ENCODE peak calls at places on chromosomes 5 and 9, in six cellular contexts. One of them, this sample, is unnamed.

GRCh38 chr5:104049752-104050151 is 487.2 kb upstream of the NUDT12 start:
- DNase-seq in right atrium auricular region: peak
- DNase-seq in cardiac fibroblast: no peak
- DNase-seq in foreskin fibroblast: no peak
- DNase-seq in stomach: no peak
- DNase-seq in left ventricle myocardium inferior: no peak
- DNase-seq in this sample: no peak

GRCh38 chr5:158489207-158489532 is 610.5 kb downstream of the EBF1 start:
- DNase-seq in foreskin fibroblast: no peak
- DNase-seq in cardiac fibroblast: no peak
- DNase-seq in left ventricle myocardium inferior: no peak
- DNase-seq in right atrium auricular region: no peak
- DNase-seq in stomach: no peak
- DNase-seq in this sample: no peak

GRCh38 chr9:3954950-3955670 is 344.8 kb downstream of the GLIS3 start:
- DNase-seq in cardiac fibroblast: peak
- DNase-seq in right atrium auricular region: no peak
- DNase-seq in foreskin fibroblast: peak
- DNase-seq in left ventricle myocardium inferior: no peak
- DNase-seq in stomach: no peak
- DNase-seq in this sample: no peak

GRCh38 chr5:141866111-141866510 is 12.1 kb downstream of the PCDH1 start:
- DNase-seq in cardiac fibroblast: no peak
- DNase-seq in left ventricle myocardium inferior: no peak
- DNase-seq in foreskin fibroblast: no peak
- DNase-seq in right atrium auricular region: no peak
- DNase-seq in stomach: peak
- DNase-seq in this sample: no peak

GRCh38 chr5:121009058-121009457 is 545.0 kb downstream of the PRR16 start:
- DNase-seq in left ventricle myocardium inferior: no peak
- DNase-seq in foreskin fibroblast: no peak
- DNase-seq in stomach: no peak
- DNase-seq in right atrium auricular region: no peak
- DNase-seq in cardiac fibroblast: no peak
- DNase-seq in this sample: no peak

GRCh38 chr9:137316012-137316981 is 14.2 kb upstream of the NRARP start:
- DNase-seq in stomach: peak
- DNase-seq in cardiac fibroblast: peak
- DNase-seq in foreskin fibroblast: no peak
- DNase-seq in right atrium auricular region: no peak
- DNase-seq in left ventricle myocardium inferior: peak
- DNase-seq in this sample: peak

GRCh38 chr5:83368317-83368716 is 103.2 kb upstream of the VCAN start:
- DNase-seq in right atrium auricular region: no peak
- DNase-seq in foreskin fibroblast: peak
- DNase-seq in cardiac fibroblast: peak
- DNase-seq in left ventricle myocardium inferior: no peak
- DNase-seq in stomach: no peak
- DNase-seq in this sample: no peak

GRCh38 chr5:161847896-161848510 is at the start of gene GABRA1:
- DNase-seq in right atrium auricular region: no peak
- DNase-seq in stomach: no peak
- DNase-seq in left ventricle myocardium inferior: no peak
- DNase-seq in cardiac fibroblast: peak
- DNase-seq in foreskin fibroblast: no peak
- DNase-seq in this sample: no peak

GRCh38 chr5:66958984-66959641 is 237.5 kb downstream of the CD180 start:
- DNase-seq in left ventricle myocardium inferior: peak
- DNase-seq in cardiac fibroblast: peak
- DNase-seq in stomach: no peak
- DNase-seq in foreskin fibroblast: peak
- DNase-seq in right atrium auricular region: no peak
- DNase-seq in this sample: no peak

GRCh38 chr9:1604942-1605560 is 410.1 kb upstream of the SMARCA2 start:
- DNase-seq in stomach: no peak
- DNase-seq in left ventricle myocardium inferior: no peak
- DNase-seq in cardiac fibroblast: peak
- DNase-seq in foreskin fibroblast: no peak
- DNase-seq in right atrium auricular region: no peak
- DNase-seq in this sample: no peak

GRCh38 chr5:102754499-102755424 is at the start of gene PAM:
- DNase-seq in stomach: peak
- DNase-seq in right atrium auricular region: peak
- DNase-seq in foreskin fibroblast: peak
- DNase-seq in cardiac fibroblast: peak
- DNase-seq in left ventricle myocardium inferior: peak
- DNase-seq in this sample: peak

GRCh38 chr5:97854871-97855762 is 672.1 kb upstream of the RIOK2 start:
- DNase-seq in right atrium auricular region: no peak
- DNase-seq in left ventricle myocardium inferior: no peak
- DNase-seq in cardiac fibroblast: peak
- DNase-seq in foreskin fibroblast: no peak
- DNase-seq in stomach: no peak
- DNase-seq in this sample: no peak

GRCh38 chr9:136261686-136262430 is 16.2 kb upstream of the QSOX2 start:
- DNase-seq in cardiac fibroblast: no peak
- DNase-seq in foreskin fibroblast: no peak
- DNase-seq in stomach: no peak
- DNase-seq in left ventricle myocardium inferior: no peak
- DNase-seq in right atrium auricular region: no peak
- DNase-seq in this sample: no peak

GRCh38 chr9:4762108-4762888 is 21.3 kb upstream of the AK3 start:
- DNase-seq in cardiac fibroblast: peak
- DNase-seq in right atrium auricular region: peak
- DNase-seq in left ventricle myocardium inferior: peak
- DNase-seq in foreskin fibroblast: peak
- DNase-seq in stomach: peak
- DNase-seq in this sample: peak

GRCh38 chr5:130337179-130337888 is 433.1 kb downstream of the CHSY3 start:
- DNase-seq in right atrium auricular region: no peak
- DNase-seq in foreskin fibroblast: peak
- DNase-seq in cardiac fibroblast: peak
- DNase-seq in stomach: no peak
- DNase-seq in left ventricle myocardium inferior: no peak
- DNase-seq in this sample: no peak

GRCh38 chr5:961002-961710 is 47.4 kb upstream of the NKD2 start:
- DNase-seq in cardiac fibroblast: no peak
- DNase-seq in stomach: no peak
- DNase-seq in left ventricle myocardium inferior: no peak
- DNase-seq in foreskin fibroblast: no peak
- DNase-seq in right atrium auricular region: peak
- DNase-seq in this sample: peak

GRCh38 chr5:15821506-15821905 is 321.5 kb downstream of the FBXL7 start:
- DNase-seq in foreskin fibroblast: peak
- DNase-seq in cardiac fibroblast: peak
- DNase-seq in stomach: no peak
- DNase-seq in right atrium auricular region: no peak
- DNase-seq in left ventricle myocardium inferior: no peak
- DNase-seq in this sample: no peak

GRCh38 chr5:82151622-82152021 is 126.5 kb downstream of the RPS23 start:
- DNase-seq in foreskin fibroblast: peak
- DNase-seq in left ventricle myocardium inferior: no peak
- DNase-seq in stomach: no peak
- DNase-seq in right atrium auricular region: no peak
- DNase-seq in cardiac fibroblast: no peak
- DNase-seq in this sample: no peak

GRCh38 chr5:149242339-149242738 is 29.3 kb upstream of the AFAP1L1 start:
- DNase-seq in foreskin fibroblast: no peak
- DNase-seq in right atrium auricular region: no peak
- DNase-seq in cardiac fibroblast: no peak
- DNase-seq in left ventricle myocardium inferior: no peak
- DNase-seq in stomach: no peak
- DNase-seq in this sample: no peak

GRCh38 chr5:149239917-149240316 is 31.7 kb upstream of the AFAP1L1 start:
- DNase-seq in right atrium auricular region: no peak
- DNase-seq in left ventricle myocardium inferior: no peak
- DNase-seq in cardiac fibroblast: no peak
- DNase-seq in stomach: no peak
- DNase-seq in foreskin fibroblast: no peak
- DNase-seq in this sample: no peak

GRCh38 chr5:149238540-149238939 is 33.1 kb upstream of the AFAP1L1 start:
- DNase-seq in stomach: no peak
- DNase-seq in foreskin fibroblast: no peak
- DNase-seq in left ventricle myocardium inferior: no peak
- DNase-seq in cardiac fibroblast: no peak
- DNase-seq in right atrium auricular region: no peak
- DNase-seq in this sample: no peak

GRCh38 chr5:149237662-149238061 is 34.0 kb upstream of the AFAP1L1 start:
- DNase-seq in cardiac fibroblast: no peak
- DNase-seq in right atrium auricular region: no peak
- DNase-seq in stomach: no peak
- DNase-seq in foreskin fibroblast: no peak
- DNase-seq in left ventricle myocardium inferior: no peak
- DNase-seq in this sample: no peak

DNA sequence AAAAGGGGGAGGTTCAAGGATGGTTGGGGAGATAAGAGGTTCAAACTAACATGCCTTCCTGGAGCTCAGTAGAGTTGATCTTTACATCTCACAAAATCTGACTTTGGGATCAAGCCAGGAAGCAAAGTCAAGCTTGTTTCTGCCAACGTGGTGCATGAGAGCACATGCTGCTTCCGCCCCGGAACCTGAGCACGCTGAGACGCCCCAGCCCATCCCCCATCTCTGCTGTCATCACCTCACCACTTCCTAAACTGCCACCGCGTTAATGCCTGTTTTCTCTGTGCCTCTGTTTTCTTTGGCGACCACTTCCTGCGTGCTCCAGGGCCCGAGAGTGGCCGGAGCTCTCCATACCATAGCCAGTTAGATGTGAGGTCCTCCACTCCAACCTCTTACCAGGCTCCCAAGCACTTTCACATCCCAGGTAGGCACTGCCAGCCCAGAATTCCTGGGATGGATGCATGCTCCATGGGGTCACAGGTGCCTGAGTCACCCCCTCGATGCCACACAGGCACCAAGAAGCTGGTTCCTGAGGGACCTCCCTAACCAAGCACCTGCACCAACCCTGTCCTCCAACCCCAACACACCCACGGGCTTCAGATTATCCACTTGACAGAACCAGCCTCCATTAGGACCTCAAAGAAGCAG is 31.2 kb upstream of the AFAP1L1 start:
- DNase-seq in stomach: peak
- DNase-seq in right atrium auricular region: no peak
- DNase-seq in left ventricle myocardium inferior: no peak
- DNase-seq in cardiac fibroblast: no peak
- DNase-seq in foreskin fibroblast: no peak
- DNase-seq in this sample: no peak
- H3K4me3 ChIP-seq in stomach: no peak
- H3K4me3 ChIP-seq in right atrium auricular region: no peak
- H3K4me3 ChIP-seq in left ventricle myocardium inferior: no peak
- H3K4me3 ChIP-seq in cardiac fibroblast: no peak
- H3K4me3 ChIP-seq in foreskin fibroblast: no peak
- H3K4me3 ChIP-seq in this sample: no peak

DNA sequence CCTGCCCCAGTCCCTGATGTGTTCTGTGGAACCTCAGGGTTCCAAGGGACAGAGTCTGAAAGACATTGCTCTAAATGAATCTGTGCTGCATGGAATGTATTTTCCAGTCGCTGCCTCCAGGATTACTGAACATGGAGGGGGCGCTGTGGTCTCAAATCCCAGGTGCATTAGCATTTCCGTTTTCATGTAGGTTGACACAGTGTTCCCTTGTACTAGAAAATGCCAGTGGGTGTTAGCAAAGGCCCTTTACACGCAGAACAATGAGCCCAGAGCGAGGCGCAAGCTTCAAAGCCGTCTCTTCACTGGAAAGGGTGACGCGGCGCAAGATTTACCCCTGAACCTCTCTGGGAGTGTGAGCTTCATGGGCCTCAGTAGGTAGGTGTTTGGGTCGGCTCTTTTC is 308.3 kb downstream of the SLIT3 start:
- DNase-seq in stomach: peak
- DNase-seq in cardiac fibroblast: no peak
- DNase-seq in foreskin fibroblast: no peak
- DNase-seq in right atrium auricular region: no peak
- DNase-seq in left ventricle myocardium inferior: no peak
- DNase-seq in this sample: no peak
- TF ChIP-seq CTCF in stomach: no peak
- TF ChIP-seq CTCF in cardiac fibroblast: no peak
- TF ChIP-seq CTCF in foreskin fibroblast: peak
- TF ChIP-seq CTCF in right atrium auricular region: peak
- TF ChIP-seq CTCF in left ventricle myocardium inferior: no peak
- TF ChIP-seq CTCF in this sample: no peak

GRCh38 chr9:34989056-34989945 is at the start of gene DNAJB5:
- DNase-seq in right atrium auricular region: peak
- DNase-seq in stomach: peak
- DNase-seq in cardiac fibroblast: peak
- DNase-seq in foreskin fibroblast: peak
- DNase-seq in left ventricle myocardium inferior: peak
- DNase-seq in this sample: peak

GRCh38 chr9:34985311-34985899 is 4.1 kb upstream of the DNAJB5 start:
- DNase-seq in foreskin fibroblast: peak
- DNase-seq in stomach: peak
- DNase-seq in right atrium auricular region: no peak
- DNase-seq in cardiac fibroblast: peak
- DNase-seq in left ventricle myocardium inferior: peak
- DNase-seq in this sample: peak

GRCh38 chr9:34988218-34989055 is 1.1 kb upstream of the DNAJB5 start:
- DNase-seq in left ventricle myocardium inferior: peak
- DNase-seq in stomach: no peak
- DNase-seq in foreskin fibroblast: no peak
- DNase-seq in right atrium auricular region: no peak
- DNase-seq in cardiac fibroblast: no peak
- DNase-seq in this sample: peak

GRCh38 chr9:34986541-34987047 is 3.0 kb upstream of the DNAJB5 start:
- DNase-seq in left ventricle myocardium inferior: peak
- DNase-seq in stomach: no peak
- DNase-seq in cardiac fibroblast: no peak
- DNase-seq in foreskin fibroblast: no peak
- DNase-seq in right atrium auricular region: no peak
- DNase-seq in this sample: peak

GRCh38 chr9:34987160-34988040 is 2.1 kb upstream of the DNAJB5 start:
- DNase-seq in cardiac fibroblast: no peak
- DNase-seq in left ventricle myocardium inferior: no peak
- DNase-seq in foreskin fibroblast: no peak
- DNase-seq in stomach: no peak
- DNase-seq in right atrium auricular region: no peak
- DNase-seq in this sample: peak
- H3K4me3 ChIP-seq in cardiac fibroblast: no peak
- H3K4me3 ChIP-seq in left ventricle myocardium inferior: no peak
- H3K4me3 ChIP-seq in foreskin fibroblast: no peak
- H3K4me3 ChIP-seq in stomach: no peak
- H3K4me3 ChIP-seq in right atrium auricular region: no peak
- H3K4me3 ChIP-seq in this sample: no peak

DNA sequence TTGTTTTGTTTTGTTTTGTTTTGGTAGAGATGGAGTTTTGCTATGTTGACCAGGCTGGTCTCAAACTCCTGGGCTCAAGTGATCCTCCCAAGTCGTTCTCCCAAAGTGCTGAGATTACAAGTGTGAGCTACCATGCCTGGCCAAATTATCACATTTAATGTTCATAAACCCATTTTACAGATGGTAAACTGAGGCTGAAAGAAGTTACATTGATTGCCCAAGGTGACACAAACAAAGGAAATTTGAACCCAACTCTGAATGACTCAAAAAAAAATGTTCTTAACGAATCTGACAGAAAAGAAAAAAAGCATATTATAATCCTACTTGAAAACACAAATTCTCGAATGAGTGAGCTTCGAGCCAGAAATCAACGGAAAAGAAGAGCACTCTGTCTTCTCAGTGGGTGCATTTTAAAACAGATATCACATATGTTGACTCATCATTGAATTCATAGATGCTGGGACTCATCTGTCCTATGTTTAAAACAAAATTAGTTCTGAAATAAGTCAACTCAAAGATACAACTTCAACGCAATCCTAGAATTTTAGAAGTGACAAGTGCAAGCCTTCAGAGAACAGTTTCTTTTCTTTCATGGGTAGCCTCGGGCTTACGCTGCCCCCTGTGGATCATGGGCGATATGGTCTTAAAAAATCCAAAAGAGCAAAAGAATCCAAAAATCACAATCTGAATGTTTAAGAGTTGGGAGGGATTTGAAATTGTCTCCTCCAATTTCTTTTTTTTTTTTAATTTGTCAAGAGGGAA is 28.4 kb downstream of the TIMD4 start:
- DNase-seq in cardiac fibroblast: no peak
- DNase-seq in left ventricle myocardium inferior: no peak
- DNase-seq in stomach: no peak
- DNase-seq in right atrium auricular region: no peak
- DNase-seq in foreskin fibroblast: no peak
- DNase-seq in this sample: no peak
- TF ChIP-seq CTCF in cardiac fibroblast: no peak
- TF ChIP-seq CTCF in left ventricle myocardium inferior: peak
- TF ChIP-seq CTCF in stomach: no peak
- TF ChIP-seq CTCF in right atrium auricular region: peak
- TF ChIP-seq CTCF in foreskin fibroblast: peak
- TF ChIP-seq CTCF in this sample: peak